ENCODE peak calls at places on chromosomes 4 and X, in nine cellular contexts. One of them, this sample, is unnamed.

GRCh38 chrX:40132751-40133150 is 35.0 kb upstream of the BCOR start:
- DNase-seq in KBM-7: no peak
- DNase-seq in Right ventricle myocardium superior: peak; percentile 66
- DNase-seq in stimulated activated naive CD8-positive, alpha-beta T cell treated with anti-CD3 and anti-CD28 coated beads, Interleukin-15, Interleukin-2, amounts not matched to agents 100 U/mL and 50 U/mL, for 24 hours: no peak
- DNase-seq in GM12892: no peak
- DNase-seq in T-cell: no peak
- DNase-seq in CD8-positive, alpha-beta memory T cell: no peak
- DNase-seq in colonic mucosa: no peak
- DNase-seq in T-helper 1 cell: no peak
- DNase-seq in this sample: no peak

GRCh38 chr4:15366660-15367059 is 61.2 kb upstream of the C1QTNF7 start:
- DNase-seq in CD8-positive, alpha-beta memory T cell: no peak
- DNase-seq in KBM-7: no peak
- DNase-seq in GM12892: no peak
- DNase-seq in T-helper 1 cell: no peak
- DNase-seq in stimulated activated naive CD8-positive, alpha-beta T cell treated with anti-CD3 and anti-CD28 coated beads, Interleukin-15, Interleukin-2, amounts not matched to agents 100 U/mL and 50 U/mL, for 24 hours: no peak
- DNase-seq in Right ventricle myocardium superior: no peak
- DNase-seq in colonic mucosa: no peak
- DNase-seq in T-cell: no peak
- DNase-seq in this sample: no peak

GRCh38 chrX:71301195-71301924 is at the start of gene ITGB1BP2:
- DNase-seq in CD8-positive, alpha-beta memory T cell: no peak
- DNase-seq in KBM-7: peak; percentile 58
- DNase-seq in Right ventricle myocardium superior: no peak
- DNase-seq in GM12892: no peak
- DNase-seq in stimulated activated naive CD8-positive, alpha-beta T cell treated with anti-CD3 and anti-CD28 coated beads, Interleukin-15, Interleukin-2, amounts not matched to agents 100 U/mL and 50 U/mL, for 24 hours: no peak
- DNase-seq in T-helper 1 cell: no peak
- DNase-seq in T-cell: no peak
- DNase-seq in colonic mucosa: no peak
- DNase-seq in this sample: no peak

GRCh38 chrX:45715787-45716186 is 515.1 kb upstream of the DIPK2B start:
- DNase-seq in KBM-7: no peak
- DNase-seq in Right ventricle myocardium superior: no peak
- DNase-seq in T-helper 1 cell: no peak
- DNase-seq in CD8-positive, alpha-beta memory T cell: no peak
- DNase-seq in GM12892: no peak
- DNase-seq in stimulated activated naive CD8-positive, alpha-beta T cell treated with anti-CD3 and anti-CD28 coated beads, Interleukin-15, Interleukin-2, amounts not matched to agents 100 U/mL and 50 U/mL, for 24 hours: no peak
- DNase-seq in colonic mucosa: no peak
- DNase-seq in T-cell: no peak
- DNase-seq in this sample: no peak

GRCh38 chr4:164379694-164380093 is 374.2 kb upstream of the SMIM31 start:
- DNase-seq in T-cell: no peak
- DNase-seq in CD8-positive, alpha-beta memory T cell: no peak
- DNase-seq in stimulated activated naive CD8-positive, alpha-beta T cell treated with anti-CD3 and anti-CD28 coated beads, Interleukin-15, Interleukin-2, amounts not matched to agents 100 U/mL and 50 U/mL, for 24 hours: no peak
- DNase-seq in T-helper 1 cell: no peak
- DNase-seq in Right ventricle myocardium superior: no peak
- DNase-seq in KBM-7: no peak
- DNase-seq in GM12892: no peak
- DNase-seq in colonic mucosa: no peak
- DNase-seq in this sample: no peak

GRCh38 chr4:158285429-158286216 is 75.3 kb downstream of the TMEM144 start:
- DNase-seq in colonic mucosa: no peak
- DNase-seq in stimulated activated naive CD8-positive, alpha-beta T cell treated with anti-CD3 and anti-CD28 coated beads, Interleukin-15, Interleukin-2, amounts not matched to agents 100 U/mL and 50 U/mL, for 24 hours: no peak
- DNase-seq in CD8-positive, alpha-beta memory T cell: no peak
- DNase-seq in T-cell: no peak
- DNase-seq in KBM-7: no peak
- DNase-seq in GM12892: no peak
- DNase-seq in Right ventricle myocardium superior: no peak
- DNase-seq in T-helper 1 cell: no peak
- DNase-seq in this sample: no peak

GRCh38 chr4:7110546-7110945 is 42.7 kb upstream of the GRPEL1 start:
- DNase-seq in colonic mucosa: no peak
- DNase-seq in CD8-positive, alpha-beta memory T cell: no peak
- DNase-seq in stimulated activated naive CD8-positive, alpha-beta T cell treated with anti-CD3 and anti-CD28 coated beads, Interleukin-15, Interleukin-2, amounts not matched to agents 100 U/mL and 50 U/mL, for 24 hours: no peak
- DNase-seq in GM12892: no peak
- DNase-seq in Right ventricle myocardium superior: no peak
- DNase-seq in KBM-7: no peak
- DNase-seq in T-cell: no peak
- DNase-seq in T-helper 1 cell: no peak
- DNase-seq in this sample: no peak

GRCh38 chr4:150235795-150236385 is 157.6 kb downstream of the DCLK2 start:
- DNase-seq in CD8-positive, alpha-beta memory T cell: no peak
- DNase-seq in T-cell: no peak
- DNase-seq in T-helper 1 cell: no peak
- DNase-seq in stimulated activated naive CD8-positive, alpha-beta T cell treated with anti-CD3 and anti-CD28 coated beads, Interleukin-15, Interleukin-2, amounts not matched to agents 100 U/mL and 50 U/mL, for 24 hours: no peak
- DNase-seq in KBM-7: no peak
- DNase-seq in Right ventricle myocardium superior: no peak
- DNase-seq in colonic mucosa: no peak
- DNase-seq in GM12892: no peak
- DNase-seq in this sample: no peak

GRCh38 chr4:47913858-47914218 is 545 bp downstream of the NFXL1 start:
- DNase-seq in Right ventricle myocardium superior: peak; percentile 63
- DNase-seq in GM12892: peak; percentile 22
- DNase-seq in CD8-positive, alpha-beta memory T cell: peak; percentile 49
- DNase-seq in KBM-7: no peak
- DNase-seq in T-helper 1 cell: peak; percentile 14
- DNase-seq in colonic mucosa: peak; percentile 63
- DNase-seq in stimulated activated naive CD8-positive, alpha-beta T cell treated with anti-CD3 and anti-CD28 coated beads, Interleukin-15, Interleukin-2, amounts not matched to agents 100 U/mL and 50 U/mL, for 24 hours: peak; percentile 44
- DNase-seq in T-cell: no peak
- DNase-seq in this sample: no peak

GRCh38 chrX:119503484-119503861 is 35.2 kb downstream of the SLC25A5 start:
- DNase-seq in T-cell: no peak
- DNase-seq in CD8-positive, alpha-beta memory T cell: no peak
- DNase-seq in Right ventricle myocardium superior: no peak
- DNase-seq in T-helper 1 cell: no peak
- DNase-seq in colonic mucosa: peak; percentile 65
- DNase-seq in GM12892: no peak
- DNase-seq in stimulated activated naive CD8-positive, alpha-beta T cell treated with anti-CD3 and anti-CD28 coated beads, Interleukin-15, Interleukin-2, amounts not matched to agents 100 U/mL and 50 U/mL, for 24 hours: no peak
- DNase-seq in KBM-7: no peak
- DNase-seq in this sample: no peak